ENCODE peak calls at places on chromosomes 1 and 21, in seven cellular contexts. One of them, this sample, is unnamed.

GRCh38 chr1:162670928-162671663 is 38.8 kb downstream of the DDR2 start:
- DNase-seq in T-cell: no peak
- DNase-seq in cardiac septum: no peak
- DNase-seq in nephron progenitor cell: no peak
- DNase-seq in activated gamma-delta T cell treated with Interleukin-2 at 50 U/mL for 16 hours: no peak
- DNase-seq in bronchial epithelial cell: peak; percentile 24
- DNase-seq in GM04504: peak; percentile 66
- DNase-seq in this sample: no peak

GRCh38 chr1:97006044-97006676 is 284.6 kb downstream of the PTBP2 start:
- DNase-seq in nephron progenitor cell: no peak
- DNase-seq in activated gamma-delta T cell treated with Interleukin-2 at 50 U/mL for 16 hours: no peak
- DNase-seq in GM04504: peak; percentile 18
- DNase-seq in bronchial epithelial cell: no peak
- DNase-seq in cardiac septum: no peak
- DNase-seq in T-cell: no peak
- DNase-seq in this sample: no peak

GRCh38 chr21:16125274-16125673 is 395.5 kb downstream of the USP25 start:
- DNase-seq in nephron progenitor cell: no peak
- DNase-seq in bronchial epithelial cell: no peak
- DNase-seq in T-cell: no peak
- DNase-seq in GM04504: no peak
- DNase-seq in cardiac septum: no peak
- DNase-seq in activated gamma-delta T cell treated with Interleukin-2 at 50 U/mL for 16 hours: no peak
- DNase-seq in this sample: no peak

GRCh38 chr1:14486401-14487110 is 111.9 kb upstream of the KAZN start:
- DNase-seq in T-cell: no peak
- DNase-seq in activated gamma-delta T cell treated with Interleukin-2 at 50 U/mL for 16 hours: no peak
- DNase-seq in bronchial epithelial cell: no peak
- DNase-seq in nephron progenitor cell: no peak
- DNase-seq in cardiac septum: no peak
- DNase-seq in GM04504: peak; percentile 94
- DNase-seq in this sample: no peak

GRCh38 chr1:234875953-234876814 is 252.5 kb downstream of the TOMM20 start:
- DNase-seq in cardiac septum: peak; percentile 70
- DNase-seq in activated gamma-delta T cell treated with Interleukin-2 at 50 U/mL for 16 hours: no peak
- DNase-seq in nephron progenitor cell: no peak
- DNase-seq in GM04504: no peak
- DNase-seq in bronchial epithelial cell: peak; percentile 42
- DNase-seq in T-cell: no peak
- DNase-seq in this sample: peak; percentile 66

GRCh38 chr1:25562101-25562927 is 18.9 kb downstream of the LDLRAP1 start:
- DNase-seq in nephron progenitor cell: no peak
- DNase-seq in bronchial epithelial cell: peak; percentile 61
- DNase-seq in T-cell: peak; percentile 90
- DNase-seq in GM04504: no peak
- DNase-seq in activated gamma-delta T cell treated with Interleukin-2 at 50 U/mL for 16 hours: peak; percentile 94
- DNase-seq in cardiac septum: no peak
- DNase-seq in this sample: peak; percentile 54

GRCh38 chr1:7768583-7768982 is 2.5 kb upstream of the VAMP3 start:
- DNase-seq in nephron progenitor cell: no peak
- DNase-seq in cardiac septum: no peak
- DNase-seq in activated gamma-delta T cell treated with Interleukin-2 at 50 U/mL for 16 hours: no peak
- DNase-seq in GM04504: no peak
- DNase-seq in bronchial epithelial cell: no peak
- DNase-seq in T-cell: no peak
- DNase-seq in this sample: no peak

GRCh38 chr1:111654839-111655238 is 35.2 kb downstream of the RAP1A start:
- DNase-seq in cardiac septum: no peak
- DNase-seq in activated gamma-delta T cell treated with Interleukin-2 at 50 U/mL for 16 hours: no peak
- DNase-seq in bronchial epithelial cell: no peak
- DNase-seq in GM04504: no peak
- DNase-seq in T-cell: no peak
- DNase-seq in nephron progenitor cell: no peak
- DNase-seq in this sample: no peak

GRCh38 chr1:81449786-81450185 is 350.9 kb upstream of the ADGRL2 start:
- DNase-seq in bronchial epithelial cell: peak; percentile 44
- DNase-seq in T-cell: no peak
- DNase-seq in nephron progenitor cell: no peak
- DNase-seq in activated gamma-delta T cell treated with Interleukin-2 at 50 U/mL for 16 hours: no peak
- DNase-seq in cardiac septum: no peak
- DNase-seq in GM04504: no peak
- DNase-seq in this sample: no peak

GRCh38 chr1:19071674-19072281 is 115.3 kb upstream of the IFFO2 start:
- DNase-seq in activated gamma-delta T cell treated with Interleukin-2 at 50 U/mL for 16 hours: no peak
- DNase-seq in GM04504: no peak
- DNase-seq in cardiac septum: no peak
- DNase-seq in bronchial epithelial cell: no peak
- DNase-seq in nephron progenitor cell: no peak
- DNase-seq in T-cell: no peak
- DNase-seq in this sample: no peak

GRCh38 chr1:10761503-10762152 is 34.8 kb downstream of the CASZ1 start:
- DNase-seq in nephron progenitor cell: no peak
- DNase-seq in T-cell: no peak
- DNase-seq in bronchial epithelial cell: peak; percentile 13
- DNase-seq in cardiac septum: no peak
- DNase-seq in activated gamma-delta T cell treated with Interleukin-2 at 50 U/mL for 16 hours: no peak
- DNase-seq in GM04504: no peak
- DNase-seq in this sample: peak; percentile 87

GRCh38 chr1:241902376-241903067 is 54.5 kb downstream of the EXO1 start:
- DNase-seq in GM04504: no peak
- DNase-seq in cardiac septum: no peak
- DNase-seq in bronchial epithelial cell: no peak
- DNase-seq in activated gamma-delta T cell treated with Interleukin-2 at 50 U/mL for 16 hours: no peak
- DNase-seq in nephron progenitor cell: peak; percentile 6
- DNase-seq in T-cell: no peak
- DNase-seq in this sample: no peak

GRCh38 chr1:241637604-241638003 is 2.6 kb downstream of the CHML start:
- DNase-seq in bronchial epithelial cell: peak; percentile 29
- DNase-seq in cardiac septum: no peak
- DNase-seq in nephron progenitor cell: no peak
- DNase-seq in T-cell: no peak
- DNase-seq in activated gamma-delta T cell treated with Interleukin-2 at 50 U/mL for 16 hours: no peak
- DNase-seq in GM04504: no peak
- DNase-seq in this sample: no peak

GRCh38 chr1:26799479-26800133 is 11.9 kb downstream of the PIGV start:
- DNase-seq in GM04504: peak; percentile 73
- DNase-seq in T-cell: no peak
- DNase-seq in cardiac septum: peak; percentile 78
- DNase-seq in activated gamma-delta T cell treated with Interleukin-2 at 50 U/mL for 16 hours: no peak
- DNase-seq in bronchial epithelial cell: peak; percentile 88
- DNase-seq in nephron progenitor cell: no peak
- DNase-seq in this sample: no peak

GRCh38 chr1:26020390-26020789 is 1.2 kb upstream of the EXTL1 start:
- DNase-seq in cardiac septum: peak; percentile 90
- DNase-seq in T-cell: no peak
- DNase-seq in activated gamma-delta T cell treated with Interleukin-2 at 50 U/mL for 16 hours: no peak
- DNase-seq in bronchial epithelial cell: no peak
- DNase-seq in nephron progenitor cell: no peak
- DNase-seq in GM04504: no peak
- DNase-seq in this sample: no peak

GRCh38 chr1:184535191-184535970 is 148.6 kb downstream of the C1orf21 start:
- DNase-seq in activated gamma-delta T cell treated with Interleukin-2 at 50 U/mL for 16 hours: no peak
- DNase-seq in bronchial epithelial cell: no peak
- DNase-seq in nephron progenitor cell: no peak
- DNase-seq in T-cell: no peak
- DNase-seq in cardiac septum: no peak
- DNase-seq in GM04504: peak; percentile 41
- DNase-seq in this sample: no peak

GRCh38 chr1:198577444-198577843 is 37.0 kb upstream of the ATP6V1G3 start:
- DNase-seq in bronchial epithelial cell: peak; percentile 83
- DNase-seq in GM04504: peak; percentile 67
- DNase-seq in activated gamma-delta T cell treated with Interleukin-2 at 50 U/mL for 16 hours: no peak
- DNase-seq in nephron progenitor cell: no peak
- DNase-seq in cardiac septum: no peak
- DNase-seq in T-cell: no peak
- DNase-seq in this sample: no peak

GRCh38 chr1:177944673-177945014 is 25.2 kb downstream of the SEC16B start:
- DNase-seq in T-cell: no peak
- DNase-seq in activated gamma-delta T cell treated with Interleukin-2 at 50 U/mL for 16 hours: no peak
- DNase-seq in GM04504: no peak
- DNase-seq in bronchial epithelial cell: no peak
- DNase-seq in cardiac septum: no peak
- DNase-seq in nephron progenitor cell: no peak
- DNase-seq in this sample: no peak

GRCh38 chr1:159994896-159995295 is 36.9 kb downstream of the PIGM start:
- DNase-seq in GM04504: no peak
- DNase-seq in T-cell: no peak
- DNase-seq in activated gamma-delta T cell treated with Interleukin-2 at 50 U/mL for 16 hours: no peak
- DNase-seq in nephron progenitor cell: no peak
- DNase-seq in bronchial epithelial cell: no peak
- DNase-seq in cardiac septum: no peak
- DNase-seq in this sample: no peak

GRCh38 chr1:187838335-187839293 is 1009.9 kb downstream of the PLA2G4A start:
- DNase-seq in nephron progenitor cell: no peak
- DNase-seq in cardiac septum: no peak
- DNase-seq in T-cell: no peak
- DNase-seq in GM04504: no peak
- DNase-seq in activated gamma-delta T cell treated with Interleukin-2 at 50 U/mL for 16 hours: no peak
- DNase-seq in bronchial epithelial cell: peak; percentile 10
- DNase-seq in this sample: no peak

GRCh38 chr1:92961131-92961895 is at the start of gene DIPK1A:
- DNase-seq in activated gamma-delta T cell treated with Interleukin-2 at 50 U/mL for 16 hours: peak; percentile 78
- DNase-seq in cardiac septum: peak; percentile 83
- DNase-seq in T-cell: peak; percentile 62
- DNase-seq in nephron progenitor cell: peak; percentile 86
- DNase-seq in bronchial epithelial cell: peak; percentile 33
- DNase-seq in GM04504: peak; percentile 57
- DNase-seq in this sample: peak; percentile 89

GRCh38 chr1:66368261-66368660 is 165.7 kb upstream of the SGIP1 start:
- DNase-seq in nephron progenitor cell: no peak
- DNase-seq in GM04504: no peak
- DNase-seq in T-cell: no peak
- DNase-seq in bronchial epithelial cell: no peak
- DNase-seq in activated gamma-delta T cell treated with Interleukin-2 at 50 U/mL for 16 hours: no peak
- DNase-seq in cardiac septum: no peak
- DNase-seq in this sample: no peak

GRCh38 chr1:86110451-86111129 is 46.0 kb downstream of the COL24A1 start:
- DNase-seq in T-cell: no peak
- DNase-seq in activated gamma-delta T cell treated with Interleukin-2 at 50 U/mL for 16 hours: no peak
- DNase-seq in nephron progenitor cell: no peak
- DNase-seq in cardiac septum: no peak
- DNase-seq in GM04504: no peak
- DNase-seq in bronchial epithelial cell: no peak
- DNase-seq in this sample: peak; percentile 55

GRCh38 chr1:212981571-212982328 is 31.4 kb downstream of the VASH2 start:
- DNase-seq in bronchial epithelial cell: peak; percentile 9
- DNase-seq in activated gamma-delta T cell treated with Interleukin-2 at 50 U/mL for 16 hours: no peak
- DNase-seq in T-cell: no peak
- DNase-seq in nephron progenitor cell: no peak
- DNase-seq in GM04504: no peak
- DNase-seq in cardiac septum: no peak
- DNase-seq in this sample: no peak

GRCh38 chr1:31593770-31594632 is 17.7 kb downstream of the TINAGL1 start:
- DNase-seq in GM04504: peak; percentile 48
- DNase-seq in cardiac septum: peak; percentile 92
- DNase-seq in bronchial epithelial cell: peak; percentile 67
- DNase-seq in T-cell: peak; percentile 42
- DNase-seq in nephron progenitor cell: peak; percentile 70
- DNase-seq in activated gamma-delta T cell treated with Interleukin-2 at 50 U/mL for 16 hours: peak; percentile 66
- DNase-seq in this sample: peak; percentile 89

GRCh38 chr1:232873412-232873811 is 68.2 kb downstream of the MAP10 start:
- DNase-seq in activated gamma-delta T cell treated with Interleukin-2 at 50 U/mL for 16 hours: no peak
- DNase-seq in nephron progenitor cell: no peak
- DNase-seq in cardiac septum: no peak
- DNase-seq in bronchial epithelial cell: peak; percentile 56
- DNase-seq in GM04504: no peak
- DNase-seq in T-cell: no peak
- DNase-seq in this sample: no peak

GRCh38 chr1:101235696-101236545 is 898 bp upstream of the S1PR1 start:
- DNase-seq in bronchial epithelial cell: peak; percentile 40
- DNase-seq in cardiac septum: peak; percentile 80
- DNase-seq in T-cell: peak; percentile 35
- DNase-seq in activated gamma-delta T cell treated with Interleukin-2 at 50 U/mL for 16 hours: peak; percentile 64
- DNase-seq in GM04504: no peak
- DNase-seq in nephron progenitor cell: peak; percentile 71
- DNase-seq in this sample: peak; percentile 69

GRCh38 chr1:199945591-199945990 is 81.9 kb upstream of the NR5A2 start:
- DNase-seq in T-cell: no peak
- DNase-seq in nephron progenitor cell: no peak
- DNase-seq in bronchial epithelial cell: peak; percentile 67
- DNase-seq in GM04504: no peak
- DNase-seq in cardiac septum: no peak
- DNase-seq in activated gamma-delta T cell treated with Interleukin-2 at 50 U/mL for 16 hours: no peak
- DNase-seq in this sample: no peak

GRCh38 chr1:6472391-6472790 is 6.4 kb upstream of the TNFRSF25 start:
- DNase-seq in GM04504: no peak
- DNase-seq in T-cell: no peak
- DNase-seq in activated gamma-delta T cell treated with Interleukin-2 at 50 U/mL for 16 hours: no peak
- DNase-seq in nephron progenitor cell: no peak
- DNase-seq in bronchial epithelial cell: no peak
- DNase-seq in cardiac septum: no peak
- DNase-seq in this sample: no peak

GRCh38 chr1:29973406-29973805 is 737.1 kb downstream of the PTPRU start:
- DNase-seq in cardiac septum: no peak
- DNase-seq in T-cell: no peak
- DNase-seq in activated gamma-delta T cell treated with Interleukin-2 at 50 U/mL for 16 hours: no peak
- DNase-seq in bronchial epithelial cell: no peak
- DNase-seq in nephron progenitor cell: no peak
- DNase-seq in GM04504: no peak
- DNase-seq in this sample: no peak

GRCh38 chr1:14969006-14969405 is 184.5 kb upstream of the TMEM51 start:
- DNase-seq in nephron progenitor cell: no peak
- DNase-seq in cardiac septum: no peak
- DNase-seq in bronchial epithelial cell: no peak
- DNase-seq in T-cell: no peak
- DNase-seq in activated gamma-delta T cell treated with Interleukin-2 at 50 U/mL for 16 hours: peak; percentile 41
- DNase-seq in GM04504: no peak
- DNase-seq in this sample: no peak

GRCh38 chr1:26496881-26497280 is 24.6 kb downstream of the HMGN2 start:
- DNase-seq in bronchial epithelial cell: no peak
- DNase-seq in T-cell: no peak
- DNase-seq in activated gamma-delta T cell treated with Interleukin-2 at 50 U/mL for 16 hours: no peak
- DNase-seq in nephron progenitor cell: no peak
- DNase-seq in cardiac septum: no peak
- DNase-seq in GM04504: no peak
- DNase-seq in this sample: no peak

GRCh38 chr1:26035959-26036755 is 9.8 kb downstream of the SLC30A2 start:
- DNase-seq in nephron progenitor cell: peak; percentile 93
- DNase-seq in bronchial epithelial cell: peak; percentile 42
- DNase-seq in cardiac septum: peak; percentile 93
- DNase-seq in activated gamma-delta T cell treated with Interleukin-2 at 50 U/mL for 16 hours: peak; percentile 70
- DNase-seq in GM04504: no peak
- DNase-seq in T-cell: peak; percentile 33
- DNase-seq in this sample: peak; percentile 91

GRCh38 chr1:233364695-233365539 is 37.4 kb downstream of the MAP3K21 start:
- DNase-seq in cardiac septum: no peak
- DNase-seq in activated gamma-delta T cell treated with Interleukin-2 at 50 U/mL for 16 hours: no peak
- DNase-seq in bronchial epithelial cell: peak; percentile 21
- DNase-seq in T-cell: no peak
- DNase-seq in nephron progenitor cell: no peak
- DNase-seq in GM04504: no peak
- DNase-seq in this sample: no peak

GRCh38 chr1:221845650-221846371 is 103.9 kb upstream of the DUSP10 start:
- DNase-seq in T-cell: no peak
- DNase-seq in bronchial epithelial cell: peak; percentile 98
- DNase-seq in cardiac septum: no peak
- DNase-seq in GM04504: peak; percentile 38
- DNase-seq in nephron progenitor cell: no peak
- DNase-seq in activated gamma-delta T cell treated with Interleukin-2 at 50 U/mL for 16 hours: no peak
- DNase-seq in this sample: no peak